ENCODE peak calls at places on chromosomes 3 and 15, in four cellular contexts. B is upper lobe of left lung, Q is K562, X is GM12878. H is an unnamed sample.

GRCh38 chr3:51519848-51520247 is 18.7 kb upstream of the RAD54L2 start:
- ATAC-seq in B (no peak), Q (no peak), X (no peak), H (no peak)

GRCh38 chr3:36707623-36708409 is 56.5 kb downstream of the DCLK3 start:
- ATAC-seq in B (no peak), Q (peak; percentile 89), X (peak; percentile 73), H (no peak)

GRCh38 chr3:190597291-190597690 is 83.4 kb downstream of the IL1RAP start:
- ATAC-seq in B (no peak), Q (no peak), X (no peak), H (no peak)

GRCh38 chr15:40229956-40230355 is 8.9 kb upstream of the PAK6 start:
- ATAC-seq in B (no peak), Q (no peak), X (no peak), H (no peak)

GRCh38 chr15:72197045-72197459 is 535 bp downstream of the GRAMD2A start:
- ATAC-seq in B (no peak), Q (no peak), X (no peak), H (no peak)

GRCh38 chr3:71185733-71186455 is 397.6 kb downstream of the FOXP1 start:
- ATAC-seq in B (no peak), Q (peak; percentile 77), X (no peak), H (no peak)

GRCh38 chr3:113531826-113532697 is at the start of gene SIDT1:
- ATAC-seq in B (peak; percentile 67), Q (peak; percentile 27), X (peak; percentile 71), H (peak; percentile 20)

GRCh38 chr3:192079098-192079497 is 618.1 kb downstream of the PYDC2 start:
- ATAC-seq in B (no peak), Q (no peak), X (no peak), H (no peak)

GRCh38 chr3:17140670-17141505 is 256.1 kb downstream of the PLCL2 start:
- ATAC-seq in B (no peak), Q (peak; percentile 42), X (peak; percentile 71), H (no peak)

GRCh38 chr3:65986285-65986684 is 52.4 kb downstream of the MAGI1 start:
- ATAC-seq in B (no peak), Q (no peak), X (no peak), H (no peak)

GRCh38 chr3:32419766-32420137 is 28.1 kb downstream of the CMTM7 start:
- ATAC-seq in B (no peak), Q (no peak), X (no peak), H (no peak)

GRCh38 chr3:136882575-136882974 is 20.6 kb downstream of the NCK1 start:
- ATAC-seq in B (no peak), Q (peak; percentile 94), X (peak; percentile 69), H (no peak)

GRCh38 chr3:32313723-32314473 is 75.4 kb downstream of the CMTM8 start:
- ATAC-seq in B (no peak), Q (no peak), X (no peak), H (no peak)

DNA sequence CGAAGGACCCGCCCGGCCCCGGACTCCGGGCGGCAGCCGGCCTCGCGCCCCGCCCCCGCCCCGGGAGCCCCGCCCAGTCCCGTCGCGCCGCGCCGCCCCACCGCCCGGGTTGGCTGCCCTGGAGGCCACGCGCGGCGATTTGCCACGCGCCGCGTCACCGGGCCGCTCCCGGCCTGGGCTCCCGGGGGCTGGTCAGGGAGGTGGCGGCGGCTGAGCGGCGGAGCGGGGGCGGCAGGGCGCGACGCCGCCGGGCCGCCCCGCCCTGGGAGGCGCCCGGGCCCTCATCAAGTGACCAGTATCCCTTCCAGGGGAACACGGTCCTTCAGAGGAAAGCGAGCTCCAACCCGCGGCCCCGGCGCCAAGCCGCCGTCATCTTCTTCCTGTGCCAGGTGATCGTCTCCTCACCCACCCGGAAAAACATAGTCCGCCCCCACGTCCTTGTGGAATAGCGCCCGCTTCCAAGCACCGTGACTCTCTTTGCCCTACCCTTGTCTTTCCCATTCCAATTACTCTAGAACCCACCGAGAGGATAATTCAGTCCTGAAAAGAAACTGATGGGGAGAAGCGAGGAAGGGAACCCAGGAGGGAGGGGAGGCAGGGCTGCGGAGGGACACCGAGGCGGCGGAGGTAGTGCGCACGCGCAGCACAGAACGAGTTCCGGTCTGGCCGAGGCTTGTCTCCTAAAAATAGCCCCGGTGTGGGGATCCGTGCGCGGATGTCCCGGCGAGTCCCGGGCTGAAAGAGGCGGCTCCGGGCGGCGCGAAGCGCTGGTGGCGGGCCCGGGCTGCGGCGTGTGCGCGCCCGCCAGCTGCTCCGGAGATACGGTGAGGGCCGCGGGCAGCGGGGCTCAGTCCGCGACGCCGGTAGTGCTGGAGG is at the start of gene MEF2A:
- ATAC-seq in B (peak; percentile 94), Q (peak; percentile 87), X (peak; percentile 71), H (peak; percentile 93)
- TF ChIP-seq POLR2A in B (peak; percentile 81), Q (peak; percentile 66), X (peak; percentile 91), H (peak; percentile 84)

GRCh38 chr3:48428863-48429415 is 947 bp downstream of the PLXNB1 start:
- ATAC-seq in B (no peak), Q (peak; percentile 60), X (peak; percentile 66), H (peak; percentile 29)

GRCh38 chr3:48430359-48431101 is 644 bp upstream of the PLXNB1 start:
- ATAC-seq in B (peak; percentile 21), Q (no peak), X (no peak), H (peak; percentile 3)

GRCh38 chr3:48428088-48428862 is 1.6 kb downstream of the PLXNB1 start:
- ATAC-seq in B (no peak), Q (no peak), X (peak; percentile 6), H (no peak)

GRCh38 chr3:48431224-48432029 is 1.5 kb upstream of the PLXNB1 start:
- ATAC-seq in B (no peak), Q (no peak), X (no peak), H (no peak)

GRCh38 chr3:48429416-48430358 is at the start of gene PLXNB1:
- ATAC-seq in B (peak; percentile 71), Q (peak; percentile 83), X (peak; percentile 72), H (peak; percentile 64)
- H3K4me1 ChIP-seq in B (peaks cover 55% of the 10 kb centered on the region), Q (peaks cover 6% of the 10 kb centered on the region), X (peaks cover 27% of the 10 kb centered on the region), H (peaks cover 47% of the 10 kb centered on the region)

DNA sequence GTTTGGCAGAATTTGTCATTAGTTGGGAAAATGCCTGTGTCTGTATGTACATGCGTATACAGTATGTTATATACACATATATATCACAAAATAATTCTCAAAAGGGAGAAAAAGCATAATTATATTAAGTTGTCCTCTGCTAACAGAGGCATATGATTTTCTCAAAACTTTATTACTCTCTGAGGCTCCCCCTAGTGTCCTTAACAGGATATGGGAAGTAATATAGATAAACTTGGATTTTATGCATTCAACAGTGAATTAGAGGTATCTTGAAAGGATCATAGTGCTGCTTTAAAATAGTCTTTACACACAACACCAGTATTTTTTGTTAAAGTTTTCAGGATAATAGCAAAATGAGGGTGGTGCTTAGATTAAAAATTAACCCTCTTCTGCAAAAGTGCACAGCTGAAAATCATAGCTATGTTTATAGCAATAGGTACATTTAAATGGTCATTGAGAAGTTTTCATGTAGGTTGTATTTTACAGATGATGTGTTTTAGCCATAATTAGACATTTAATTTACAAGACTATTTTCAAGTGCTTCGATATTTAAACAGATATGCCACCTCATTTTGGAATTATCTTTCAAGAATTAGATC is 454.0 kb upstream of the ROBO2 start:
- ATAC-seq in B (no peak), Q (no peak), X (peak; percentile 59), H (no peak)
- TF ChIP-seq EP300 in B (no peak), Q (no peak), X (no peak), H (no peak)

GRCh38 chr3:121836069-121836468 is 1.1 kb downstream of the EAF2 start:
- ATAC-seq in B (no peak), Q (no peak), X (no peak), H (no peak)

GRCh38 chr3:121834079-121834730 is 655 bp downstream of the IQCB1 start:
- ATAC-seq in B (no peak), Q (peak; percentile 1), X (no peak), H (no peak)

GRCh38 chr3:121839962-121840361 is 5.0 kb downstream of the EAF2 start:
- ATAC-seq in B (no peak), Q (no peak), X (no peak), H (no peak)

DNA sequence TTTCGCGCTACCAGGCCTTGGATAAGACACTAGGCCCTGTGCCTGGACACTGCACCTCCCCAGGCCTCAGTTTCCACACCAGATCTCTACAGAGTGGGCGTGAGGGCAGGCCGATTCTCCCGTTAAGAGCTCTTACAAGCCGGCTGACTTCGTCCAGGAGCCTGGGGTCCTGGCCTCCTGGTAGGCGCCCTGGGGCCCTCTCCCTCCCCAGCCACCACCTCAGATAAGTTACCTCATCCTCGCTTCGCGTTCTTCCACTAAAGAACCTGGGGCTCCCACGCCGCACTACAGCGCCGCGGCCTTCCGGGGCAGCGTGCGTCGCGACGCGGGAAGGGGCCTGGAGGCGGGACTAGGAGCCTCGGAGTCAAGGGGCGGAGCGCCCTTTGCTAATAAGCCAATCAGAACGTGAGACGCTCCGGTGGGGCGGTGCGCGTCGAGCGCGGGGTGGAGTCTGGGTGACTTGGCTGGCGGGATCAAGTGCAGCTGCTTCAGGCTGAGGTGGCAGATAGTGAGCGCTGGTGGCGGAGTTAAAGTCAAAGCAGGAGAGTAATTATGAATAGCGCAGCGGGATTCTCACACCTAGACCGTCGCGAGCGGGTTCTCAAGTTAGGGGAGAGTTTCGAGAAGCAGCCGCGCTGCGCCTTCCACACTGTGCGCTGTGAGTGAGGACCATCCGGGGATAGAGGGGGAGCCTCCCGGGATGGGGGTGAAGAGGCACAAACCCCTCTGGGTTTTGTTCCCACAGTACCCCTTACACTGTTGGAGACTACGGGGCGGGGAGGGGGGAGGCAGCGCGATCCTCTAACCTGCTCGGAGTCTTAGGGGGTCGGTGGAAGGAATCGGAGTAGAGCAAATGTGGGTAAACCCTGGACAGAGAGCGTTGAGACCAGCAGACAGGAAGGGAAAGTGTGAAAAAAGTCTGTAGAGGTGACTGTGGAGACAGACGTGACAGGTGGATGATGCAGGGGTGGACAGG is at the start of the genes EAF2 and IQCB1:
- ATAC-seq in B (peak; percentile 100), Q (peak; percentile 99), X (peak; percentile 95), H (peak; percentile 100)
- TF ChIP-seq POLR2A in B (peak; percentile 72), Q (peak; percentile 82), X (peak; percentile 97), H (peak; percentile 48)

DNA sequence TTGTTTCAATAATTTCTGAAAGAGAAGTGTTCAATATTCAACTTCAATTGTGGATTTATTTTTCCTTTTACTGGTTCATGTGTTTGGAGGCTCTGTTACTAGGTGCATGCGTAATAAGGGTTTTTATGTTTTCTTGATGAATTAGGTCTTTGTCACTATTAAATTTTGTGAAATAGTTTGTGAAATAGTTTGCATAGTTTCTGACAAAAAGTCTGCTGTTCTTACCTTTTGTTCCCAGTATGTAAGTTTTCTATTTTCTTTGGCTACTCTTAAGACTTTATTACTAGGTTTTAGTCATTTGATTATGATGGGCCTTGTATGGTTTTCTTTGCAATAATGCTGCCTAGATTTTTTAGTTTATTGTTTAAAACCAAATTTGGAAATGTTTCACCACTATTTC is 38.0 kb downstream of the MEF2A start:
- ATAC-seq in B (no peak), Q (no peak), X (no peak), H (no peak)
- H3K4me1 ChIP-seq in B (peaks cover 4% of the 10 kb centered on the region), Q (no peaks in the 10 kb centered on the region), X (peaks cover 15% of the 10 kb centered on the region), H (no peaks in the 10 kb centered on the region)

DNA sequence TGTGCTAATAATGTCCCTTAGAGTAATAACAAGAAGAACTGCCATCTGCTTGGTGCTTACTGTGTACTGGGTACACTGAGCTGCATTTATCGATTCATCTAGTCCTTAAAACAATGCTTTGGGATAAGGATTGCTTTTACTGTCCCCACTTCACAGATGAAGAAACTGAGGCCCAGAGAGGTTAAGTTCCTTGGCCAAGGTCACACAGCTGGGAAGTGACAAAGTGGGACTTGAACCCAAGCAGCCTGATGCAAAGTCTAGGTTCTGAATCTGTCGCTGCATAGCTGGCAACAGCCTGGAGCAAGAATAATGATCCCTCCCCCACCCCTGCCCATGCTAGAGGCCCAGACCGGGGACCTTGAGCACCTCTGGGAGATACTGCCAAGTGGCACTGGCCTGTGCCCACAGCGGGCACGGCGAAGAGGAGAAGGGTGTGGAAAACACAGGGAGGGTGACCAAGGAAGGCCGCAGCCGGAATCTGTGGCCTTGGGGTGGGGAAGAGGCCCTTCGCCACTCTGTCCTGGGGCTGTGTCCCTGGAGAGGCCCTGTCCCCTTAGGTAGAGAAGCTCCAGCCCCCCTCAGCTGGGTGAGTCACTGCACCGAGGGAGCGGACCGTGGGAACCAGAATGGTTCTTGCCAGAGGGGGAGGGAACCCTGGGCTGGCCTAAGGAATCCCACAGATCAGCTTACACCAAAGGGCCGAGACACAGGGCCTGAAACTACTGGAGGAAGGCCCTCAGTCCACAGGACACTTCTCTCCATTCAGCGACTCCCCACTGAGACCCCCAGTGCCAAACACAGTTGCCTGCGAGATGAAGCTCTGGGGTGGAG is 3.5 kb downstream of the PLXND1 start:
- ATAC-seq in B (peak; percentile 70), Q (peak; percentile 12), X (no peak), H (peak; percentile 43)
- TF ChIP-seq EP300 in B (no peak), Q (no peak), X (no peak), H (no peak)

H was measured in gastroesophageal sphincter.